ENCODE peak calls at places on chromosomes 16 and 17, in nine cellular contexts. Y is adrenal gland, N is hepatocyte, V is suprapubic skin, S is upper lobe of right lung, X is left ventricle myocardium inferior, W is lung, D is neuronal stem cell, I is IMR-90. J is an unnamed sample.

GRCh38 chr17:58913971-58914769 is 158.5 kb downstream of the PPM1E start:
- DNase-seq in D (no peak), X (no peak), W (no peak), Y (no peak), N (peak; percentile 5), V (no peak), S (no peak), I (peak; percentile 51), J (no peak)

GRCh38 chr16:79865918-79866317 is 265.4 kb upstream of the MAF start:
- DNase-seq in V (no peak), N (no peak), I (no peak), D (no peak), X (no peak), S (no peak), Y (no peak), W (no peak), J (no peak)

GRCh38 chr17:1498869-1499268 is 6.4 kb upstream of the MYO1C start:
- DNase-seq in X (no peak), D (no peak), Y (no peak), W (no peak), N (no peak), S (no peak), I (peak; percentile 90), V (no peak), J (no peak)

GRCh38 chr16:57507414-57508083 is 21.3 kb upstream of the DOK4 start:
- DNase-seq in N (peak; percentile 34), S (no peak), W (no peak), D (no peak), V (no peak), X (no peak), I (no peak), Y (no peak), J (no peak)

GRCh38 chr17:37098910-37099664 is 150.3 kb downstream of the AATF start:
- DNase-seq in Y (no peak), S (no peak), W (no peak), V (no peak), N (peak; percentile 35), I (peak; percentile 57), D (no peak), X (no peak), J (no peak)

GRCh38 chr16:75385507-75386152 is 47.7 kb downstream of the CFDP1 start:
- DNase-seq in Y (peak; percentile 27), X (no peak), N (peak; percentile 84), W (no peak), D (peak; percentile 29), I (peak; percentile 88), V (no peak), S (no peak), J (peak; percentile 24)

GRCh38 chr16:84600343-84601229 is 17.3 kb downstream of the COTL1 start:
- DNase-seq in W (no peak), I (peak; percentile 43), S (no peak), X (no peak), D (no peak), V (no peak), N (no peak), Y (no peak), J (no peak)

GRCh38 chr16:19844945-19845641 is 39.6 kb downstream of the GPRC5B start:
- DNase-seq in S (no peak), V (peak; percentile 70), X (no peak), I (peak; percentile 92), N (peak; percentile 54), Y (peak; percentile 63), D (no peak), W (no peak), J (no peak)

GRCh38 chr17:2259769-2260536 is 43.6 kb downstream of the SMG6 start:
- DNase-seq in W (no peak), S (no peak), D (no peak), I (peak; percentile 81), N (peak; percentile 24), V (no peak), X (no peak), Y (no peak), J (no peak)

GRCh38 chr17:21390294-21390693 is 14.1 kb downstream of the KCNJ12 start:
- DNase-seq in Y (no peak), I (no peak), W (no peak), S (no peak), D (no peak), X (no peak), V (no peak), N (no peak), J (no peak)
- H3K4me1 ChIP-seq in Y (no peaks in the 10 kb centered on the region), I (no peaks in the 10 kb centered on the region), W (no peaks in the 10 kb centered on the region), S (no peaks in the 10 kb centered on the region), D (peaks cover 11% of the 10 kb centered on the region), X (peaks cover 20% of the 10 kb centered on the region), V (peaks cover 4% of the 10 kb centered on the region), N (no peaks in the 10 kb centered on the region), J (no peaks in the 10 kb centered on the region)

GRCh38 chr17:72615627-72615991 is 476.9 kb downstream of the SLC39A11 start:
- DNase-seq in S (no peak), Y (no peak), X (no peak), W (no peak), N (no peak), I (no peak), V (no peak), D (no peak), J (no peak)

GRCh38 chr17:72614871-72615626 is 477.4 kb downstream of the SLC39A11 start:
- DNase-seq in X (no peak), V (no peak), W (no peak), S (no peak), I (peak; percentile 74), D (peak; percentile 18), Y (no peak), N (peak; percentile 90), J (no peak)

GRCh38 chr17:72617557-72617956 is 474.9 kb downstream of the SLC39A11 start:
- DNase-seq in Y (no peak), V (no peak), X (no peak), D (no peak), I (no peak), W (no peak), N (no peak), S (no peak), J (no peak)

GRCh38 chr17:72618018-72618509 is 474.4 kb downstream of the SLC39A11 start:
- DNase-seq in N (peak; percentile 89), I (no peak), D (no peak), V (peak; percentile 69), Y (no peak), S (no peak), W (peak; percentile 41), X (no peak), J (no peak)

GRCh38 chr17:72616457-72616856 is 476.0 kb downstream of the SLC39A11 start:
- DNase-seq in D (no peak), N (no peak), I (no peak), S (no peak), X (no peak), W (no peak), V (no peak), Y (no peak), J (no peak)
- H3K4me3 ChIP-seq in D (no peak overlapping the region), N (no peak overlapping the region), I (no peak overlapping the region), S (no peak overlapping the region), X (no peak overlapping the region), W (no peak overlapping the region), V (no peak overlapping the region), Y (no peak overlapping the region), J (no peak overlapping the region)

GRCh38 chr16:86496929-86497381 is 13.4 kb upstream of the FOXF1 start:
- DNase-seq in S (no peak), W (no peak), D (no peak), Y (no peak), N (no peak), I (peak; percentile 47), X (no peak), V (no peak), J (no peak)
- H3K27me3 ChIP-seq in S (peaks cover 96% of the 10 kb centered on the region), W (peaks cover 4% of the 10 kb centered on the region), D (peaks cover 97% of the 10 kb centered on the region), Y (peaks cover 88% of the 10 kb centered on the region), N (peaks cover 100% of the 10 kb centered on the region), I (no peaks in the 10 kb centered on the region), X (peaks cover 100% of the 10 kb centered on the region), V (peaks cover 100% of the 10 kb centered on the region), J (peaks cover 93% of the 10 kb centered on the region)

DNA sequence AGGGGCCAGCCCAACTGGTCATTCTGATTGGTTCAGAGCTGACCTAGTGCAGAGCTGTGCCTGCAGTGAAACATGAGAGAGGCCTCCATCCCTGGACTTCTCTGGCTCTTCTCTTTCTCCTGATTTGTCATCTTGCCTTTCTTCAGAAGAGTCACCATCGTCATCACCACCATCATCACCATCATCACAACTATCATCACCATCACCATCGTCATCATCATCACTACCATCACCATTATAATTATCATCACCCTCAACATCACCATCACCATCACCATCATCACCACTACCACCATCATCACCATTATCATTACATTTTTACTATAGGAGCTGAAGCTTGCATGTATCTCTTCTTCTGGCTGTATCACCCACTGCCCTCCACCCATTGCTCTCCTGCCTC is 94.5 kb upstream of the FAM20A start:
- DNase-seq in N (no peak), Y (no peak), D (no peak), X (no peak), S (no peak), V (no peak), I (no peak), W (no peak), J (no peak)
- H3K4me1 ChIP-seq in N (peaks cover 19% of the 10 kb centered on the region), Y (peaks cover 4% of the 10 kb centered on the region), D (peaks cover 1% of the 10 kb centered on the region), X (peaks cover 1% of the 10 kb centered on the region), S (peaks cover 8% of the 10 kb centered on the region), V (peaks cover 4% of the 10 kb centered on the region), I (peaks cover 9% of the 10 kb centered on the region), W (no peaks in the 10 kb centered on the region), J (no peaks in the 10 kb centered on the region)

DNA sequence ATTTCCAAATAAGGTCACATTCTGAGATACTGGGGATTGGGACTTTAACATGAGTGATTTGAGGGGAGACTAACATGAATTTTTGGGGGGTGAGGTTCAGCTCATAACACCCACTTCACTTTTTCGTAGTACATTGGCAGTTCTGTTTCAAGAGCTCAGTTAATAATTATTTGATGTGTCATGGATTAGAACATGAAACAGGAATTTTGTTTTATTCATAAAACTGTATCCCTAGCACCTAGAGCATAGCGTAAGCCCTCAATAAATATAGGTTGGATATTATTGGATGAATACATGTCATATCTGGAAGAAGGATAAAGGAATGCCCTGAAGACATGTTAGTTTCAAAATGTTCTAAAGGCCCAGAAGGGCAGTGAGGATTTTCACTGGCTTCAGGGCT is 119.8 kb downstream of the PRKCA start:
- DNase-seq in Y (no peak), X (no peak), V (no peak), S (no peak), W (no peak), D (no peak), N (no peak), I (peak; percentile 68), J (no peak)
- H3K4me3 ChIP-seq in Y (no peak overlapping the region), X (no peak overlapping the region), V (no peak overlapping the region), S (no peak overlapping the region), W (no peak overlapping the region), D (no peak overlapping the region), N (no peak overlapping the region), I (no peak overlapping the region), J (no peak overlapping the region)